ENCODE peak calls at places on chromosomes 6 and 20, in ten cellular contexts. P is HL-60, W is right lobe of liver, H is GM23248, A is substantia nigra, Q is choroid plexus epithelial cell, U is esophagus squamous epithelium, D is left ventricle myocardium inferior, F is AG08395, I is T-cell. O is an unnamed sample.
A peak's percentile ranks its signal among the peaks of the same experiment; 100 is the strongest.

GRCh38 chr6:165365371-165365770 is 56.0 kb upstream of the C6orf118 start:
- DNase-seq in H (no peak), W (no peak), P (no peak), D (no peak), A (no peak), F (no peak), Q (no peak), I (no peak), U (no peak), O (no peak)

GRCh38 chr20:4666001-4666470 is 55.7 kb upstream of the PRND start:
- DNase-seq in A (no peak), F (no peak), Q (peak; percentile 58), P (peak; percentile 51), I (peak; percentile 29), D (no peak), U (no peak), H (peak; percentile 90), W (no peak), O (no peak)

GRCh38 chr6:136015531-136015930 is 164.0 kb downstream of the PDE7B start:
- DNase-seq in W (no peak), F (no peak), U (no peak), I (no peak), H (no peak), D (no peak), A (no peak), P (no peak), Q (peak; percentile 39), O (no peak)

GRCh38 chr20:51470907-51471411 is 71.6 kb downstream of the NFATC2 start:
- DNase-seq in P (no peak), A (no peak), F (no peak), U (no peak), W (no peak), Q (no peak), H (no peak), D (no peak), I (no peak), O (no peak)

GRCh38 chr6:85403331-85404015 is 46.4 kb upstream of the NT5E start:
- DNase-seq in U (no peak), F (peak; percentile 86), D (no peak), I (no peak), W (no peak), Q (peak; percentile 96), P (no peak), H (peak; percentile 91), A (no peak), O (no peak)

GRCh38 chr20:50580016-50580747 is 70.0 kb downstream of the PTPN1 start:
- DNase-seq in P (peak; percentile 20), W (peak; percentile 67), Q (peak; percentile 53), I (peak; percentile 33), H (peak; percentile 69), D (peak; percentile 67), F (peak; percentile 85), A (peak; percentile 15), U (no peak), O (no peak)

GRCh38 chr6:108588586-108588985 is 27.9 kb downstream of the FOXO3 start:
- DNase-seq in U (no peak), I (no peak), W (no peak), A (no peak), H (peak; percentile 87), D (no peak), F (peak; percentile 57), Q (peak; percentile 83), P (no peak), O (no peak)

GRCh38 chr6:137601471-137601870 is 107.3 kb upstream of the OLIG3 start:
- DNase-seq in P (no peak), D (no peak), W (no peak), F (no peak), I (no peak), U (no peak), A (no peak), H (no peak), Q (no peak), O (no peak)

GRCh38 chr6:57221191-57221935 is 744 bp downstream of the RAB23 start:
- DNase-seq in U (no peak), I (peak; percentile 15), W (peak; percentile 69), P (no peak), Q (peak; percentile 64), A (no peak), F (peak; percentile 63), D (peak; percentile 51), H (peak; percentile 81), O (peak; percentile 82)

GRCh38 chr6:155141002-155141401 is 122.8 kb upstream of the CLDN20 start:
- DNase-seq in D (no peak), I (no peak), P (no peak), Q (no peak), A (no peak), F (no peak), U (no peak), H (no peak), W (no peak), O (no peak)

GRCh38 chr6:1758076-1758679 is 148.5 kb downstream of the FOXC1 start:
- DNase-seq in F (no peak), H (peak; percentile 5), I (no peak), Q (no peak), U (no peak), P (no peak), A (no peak), W (no peak), D (no peak), O (no peak)

GRCh38 chr20:59805786-59806577 is 127.5 kb downstream of the SYCP2 start:
- DNase-seq in F (no peak), D (no peak), U (no peak), H (no peak), I (no peak), W (no peak), P (no peak), A (no peak), Q (no peak), O (no peak)

GRCh38 chr6:34455831-34456230 is 10.0 kb upstream of the PACSIN1 start:
- DNase-seq in F (no peak), H (no peak), I (no peak), U (no peak), A (no peak), P (no peak), D (no peak), W (no peak), Q (no peak), O (no peak)

GRCh38 chr6:112007254-112007653 is 46.6 kb upstream of the CCN6 start:
- DNase-seq in F (no peak), I (no peak), A (no peak), W (no peak), Q (no peak), P (no peak), U (no peak), D (no peak), H (no peak), O (no peak)

GRCh38 chr20:60066438-60066823 is 108.2 kb downstream of the CDH26 start:
- DNase-seq in P (no peak), U (no peak), W (no peak), F (no peak), A (no peak), H (peak; percentile 15), D (no peak), Q (no peak), I (no peak), O (no peak)

GRCh38 chr20:58877374-58878360 is 25.2 kb downstream of the GNAS start:
- DNase-seq in P (no peak), I (no peak), W (no peak), D (no peak), F (no peak), U (no peak), H (no peak), A (no peak), Q (no peak), O (no peak)

GRCh38 chr6:33992191-33992590 is 153.7 kb downstream of the GRM4 start:
- DNase-seq in P (no peak), W (no peak), D (no peak), F (no peak), I (no peak), U (no peak), A (no peak), H (no peak), Q (no peak), O (peak; percentile 37)

GRCh38 chr20:36573798-36574277 is 441 bp downstream of the TGIF2 start:
- DNase-seq in Q (no peak), D (peak; percentile 43), U (no peak), W (peak; percentile 52), H (peak; percentile 33), F (no peak), I (no peak), P (peak; percentile 53), A (peak; percentile 40), O (peak; percentile 70)

GRCh38 chr20:21096321-21097043 is 9.7 kb downstream of the LINC00237 start:
- DNase-seq in A (no peak), W (no peak), Q (peak; percentile 18), H (peak; percentile 48), I (no peak), P (no peak), U (no peak), D (no peak), F (peak; percentile 27), O (no peak)

GRCh38 chr6:84912472-84913143 is 148.2 kb upstream of the TBX18 start:
- DNase-seq in A (no peak), H (no peak), P (no peak), F (no peak), U (no peak), W (no peak), D (no peak), Q (no peak), I (no peak), O (no peak)

GRCh38 chr6:1231941-1232340 is 80.0 kb upstream of the FOXQ1 start:
- DNase-seq in Q (no peak), P (no peak), A (no peak), W (no peak), U (no peak), D (no peak), F (no peak), H (no peak), I (no peak), O (no peak)

GRCh38 chr20:32972181-32973076 is 31.8 kb downstream of the SUN5 start:
- DNase-seq in H (no peak), P (no peak), F (no peak), A (no peak), U (peak; percentile 18), I (peak; percentile 93), Q (peak; percentile 5), D (no peak), W (no peak), O (peak; percentile 61)

GRCh38 chr6:160733045-160733646 is 31.1 kb downstream of the PLG start:
- DNase-seq in A (peak; percentile 13), P (no peak), D (no peak), H (peak; percentile 76), U (no peak), W (no peak), F (peak; percentile 60), Q (peak; percentile 62), I (peak; percentile 3), O (no peak)

GRCh38 chr6:32522302-32523047 is 7.6 kb downstream of the HLA-DRB5 start:
- DNase-seq in F (no peak), I (no peak), W (no peak), D (no peak), A (no peak), U (no peak), Q (no peak), H (no peak), P (no peak), O (no peak)

GRCh38 chr20:57667385-57667784 is 42.4 kb downstream of the PMEPA1 start:
- DNase-seq in P (no peak), I (no peak), H (no peak), A (no peak), D (no peak), F (no peak), Q (no peak), W (no peak), U (no peak), O (no peak)

GRCh38 chr20:46012926-46013825 is 4.5 kb downstream of the MMP9 start:
- DNase-seq in F (no peak), A (no peak), W (no peak), H (no peak), Q (no peak), I (no peak), D (no peak), P (no peak), U (no peak), O (no peak)

GRCh38 chr6:90083891-90084290 is 189.6 kb downstream of the GJA10 start:
- DNase-seq in A (no peak), I (peak; percentile 44), U (no peak), P (no peak), H (no peak), Q (no peak), F (no peak), W (no peak), D (no peak), O (no peak)

GRCh38 chr6:112149236-112149635 is 61.8 kb downstream of the FAM229B start:
- DNase-seq in P (no peak), D (no peak), F (no peak), W (no peak), U (no peak), Q (no peak), A (no peak), H (no peak), I (no peak), O (no peak)

O was measured in ascending aorta.